ENCODE peak calls at places on chromosomes 16 and 17, in five cellular contexts. I, E, B, G and H are unnamed samples.

GRCh38 chr17:12522743-12523181 is 142.9 kb upstream of the MYOCD start:
- DNase-seq in I (peak), E (peak), G (no peak), B (no peak), H (no peak)

GRCh38 chr16:54286330-54287017 is at the start of gene IRX3:
- DNase-seq in E (peak), G (no peak), B (peak), I (peak), H (peak)

GRCh38 chr16:66447491-66447890 is 20.4 kb downstream of the BEAN1 start:
- DNase-seq in I (no peak), E (no peak), G (no peak), B (no peak), H (no peak)

GRCh38 chr16:11379420-11379819 is 34.2 kb downstream of the RMI2 start:
- DNase-seq in B (no peak), G (no peak), E (no peak), I (no peak), H (no peak)

GRCh38 chr17:56935461-56935860 is 21.6 kb upstream of the TRIM25 start:
- DNase-seq in B (no peak), I (no peak), G (no peak), E (no peak), H (no peak)

GRCh38 chr17:73533127-73533526 is 111.1 kb downstream of the SDK2 start:
- DNase-seq in B (no peak), E (no peak), I (peak), G (no peak), H (no peak)

GRCh38 chr17:27620721-27621120 is 10.3 kb upstream of the LGALS9 start:
- DNase-seq in E (no peak), I (no peak), G (no peak), B (no peak), H (no peak)

GRCh38 chr16:48687421-48688038 is 77.5 kb upstream of the N4BP1 start:
- DNase-seq in E (peak), G (peak), B (peak), I (peak), H (peak)

GRCh38 chr17:27572665-27573064 is 58.3 kb upstream of the LGALS9 start:
- DNase-seq in G (no peak), B (no peak), E (no peak), I (no peak), H (no peak)

GRCh38 chr16:86398622-86399021 is 111.7 kb upstream of the FOXF1 start:
- DNase-seq in I (no peak), G (no peak), B (no peak), E (no peak), H (no peak)

GRCh38 chr17:22138861-22139469 is 446.6 kb downstream of the KCNJ18 start:
- DNase-seq in B (no peak), I (no peak), G (no peak), E (no peak), H (no peak)

GRCh38 chr17:72714357-72714966 is 378.0 kb downstream of the SLC39A11 start:
- DNase-seq in G (no peak), B (no peak), I (no peak), E (no peak), H (no peak)

GRCh38 chr16:57791903-57792461 is 10.3 kb downstream of the KIFC3 start:
- DNase-seq in B (no peak), G (no peak), I (peak), E (no peak), H (no peak)
- H3K27ac ChIP-seq in B (peak), G (no peak), I (peak), E (no peak), H (no peak)

DNA sequence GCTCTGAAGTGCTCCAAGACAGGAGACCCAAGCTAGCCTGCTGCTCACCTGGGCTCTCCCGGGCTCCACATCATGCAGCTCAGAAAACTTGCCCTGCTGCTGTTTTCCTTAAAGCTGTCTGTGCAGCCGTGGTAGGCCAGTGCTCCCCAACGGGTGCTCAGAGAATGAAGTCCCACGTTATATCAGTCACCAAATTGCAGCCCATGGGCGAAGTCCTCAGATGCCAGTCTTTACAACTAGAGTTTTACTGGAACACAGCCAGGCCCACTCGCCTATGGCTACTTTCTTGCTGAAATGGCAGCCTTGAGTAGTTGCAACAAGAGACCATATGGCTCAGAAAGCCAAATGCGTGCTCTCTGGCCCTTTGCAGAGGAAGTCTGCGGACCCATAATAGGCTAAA is 6.3 kb downstream of the CREBBP start:
- DNase-seq in E (no peak), I (no peak), G (no peak), B (no peak), H (no peak)
- H3K27ac ChIP-seq in E (peak), I (no peak), G (no peak), B (no peak), H (no peak)

GRCh38 chr17:8468109-8468508 is 32.4 kb downstream of the NDEL1 start:
- DNase-seq in G (no peak), I (no peak), E (no peak), B (no peak), H (no peak)

GRCh38 chr17:8467527-8467926 is 31.8 kb downstream of the NDEL1 start:
- DNase-seq in G (no peak), I (no peak), E (no peak), B (no peak), H (no peak)

GRCh38 chr17:8470447-8471047 is 34.9 kb downstream of the NDEL1 start:
- DNase-seq in B (no peak), E (no peak), I (peak), G (no peak), H (no peak)

GRCh38 chr17:8468988-8469387 is 33.3 kb downstream of the NDEL1 start:
- DNase-seq in I (no peak), B (no peak), E (no peak), G (no peak), H (peak)

DNA sequence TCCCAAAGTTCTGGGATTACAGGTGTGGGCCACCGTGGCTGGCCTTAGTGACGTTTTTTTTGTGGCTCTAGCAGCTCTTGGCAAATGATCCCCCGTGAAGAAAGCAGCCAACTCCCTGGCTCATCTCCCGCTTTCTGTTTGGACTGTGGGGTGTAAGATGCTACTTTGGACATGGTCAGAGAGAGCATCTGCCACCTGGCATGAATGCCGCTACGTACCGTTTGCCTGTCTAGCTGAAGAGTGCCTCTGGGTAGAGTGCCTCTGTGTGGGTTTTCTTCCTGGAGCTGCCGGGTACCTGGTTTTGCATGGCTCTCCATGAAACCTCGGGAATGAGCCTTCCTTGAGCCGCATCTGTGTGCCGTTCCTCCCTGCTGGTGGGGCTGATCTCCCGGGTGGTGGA is 34.3 kb downstream of the NDEL1 start:
- DNase-seq in G (no peak), I (no peak), E (no peak), B (no peak), H (no peak)
- H3K27ac ChIP-seq in G (no peak), I (peak), E (peak), B (no peak), H (no peak)

DNA sequence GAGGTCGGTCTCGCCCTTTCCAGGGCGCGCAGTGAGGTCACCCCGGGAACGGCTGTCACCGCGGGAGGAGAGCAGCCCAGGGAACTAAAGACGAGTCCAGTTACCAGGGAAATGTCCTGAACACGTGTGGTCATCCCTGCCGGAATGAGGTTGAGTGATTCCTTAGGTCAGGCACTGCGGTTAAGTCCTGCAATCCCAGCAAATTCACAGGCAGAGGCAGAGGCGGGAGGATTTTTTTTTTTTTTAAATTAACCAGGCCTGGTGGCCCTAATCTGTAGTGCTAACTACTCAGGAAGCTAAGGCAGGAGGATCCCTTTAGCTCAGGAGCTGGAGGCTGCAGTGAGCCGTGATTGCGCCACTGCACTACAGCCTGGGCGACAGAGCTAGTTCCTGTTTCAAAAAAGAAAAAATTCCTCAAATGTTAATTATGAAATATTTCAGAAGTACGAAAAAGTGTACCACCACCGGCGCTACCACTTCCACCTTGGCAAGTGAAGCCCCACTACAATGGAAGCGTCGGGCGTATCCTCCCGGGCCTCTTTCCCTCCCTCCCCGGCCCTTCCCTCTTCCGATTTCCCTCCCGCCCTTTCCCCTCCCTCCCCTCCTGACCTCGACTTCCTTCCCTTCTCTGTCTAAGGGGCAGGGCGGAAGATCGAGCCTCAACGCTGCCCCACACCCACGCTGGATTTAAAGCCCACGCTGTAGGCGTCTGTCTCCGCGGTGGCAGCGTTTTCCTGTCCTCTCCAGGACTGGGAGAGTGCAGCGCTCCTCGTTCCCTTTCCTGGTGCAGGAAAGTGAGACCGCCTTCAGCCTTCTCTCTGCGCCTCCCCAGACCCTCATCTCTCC is 27.3 kb downstream of the SLFN11 start:
- DNase-seq in G (peak), I (peak), B (peak), E (peak), H (no peak)
- H3K27ac ChIP-seq in G (peak), I (peak), B (peak), E (peak), H (no peak)

GRCh38 chr16:58046054-58046881 is 20.7 kb downstream of the MMP15 start:
- DNase-seq in G (no peak), I (no peak), E (no peak), B (no peak), H (no peak)
- H3K27ac ChIP-seq in G (no peak), I (peak), E (no peak), B (no peak), H (no peak)